ENCODE peak calls at places on chromosomes 7 and 10, in seven cellular contexts. C, V, H, N, S, Z and T are unnamed samples.

GRCh38 chr10:29512460-29512974 is 122.3 kb downstream of the SVIL start:
- DNase-seq in C (no peak), V (no peak), H (no peak), N (no peak), S (no peak), Z (no peak), T (no peak)

GRCh38 chr10:33291053-33291592 is 43.3 kb downstream of the NRP1 start:
- DNase-seq in C (no peak), V (peak), H (peak), N (no peak), S (no peak), Z (no peak), T (no peak)

GRCh38 chr10:122721111-122721510 is 21.5 kb upstream of the C10orf120 start:
- DNase-seq in C (no peak), V (no peak), H (no peak), N (no peak), S (no peak), Z (no peak), T (no peak)

GRCh38 chr7:138958026-138958956 is 22.9 kb downstream of the KIAA1549 start:
- DNase-seq in C (peak), V (peak), H (no peak), N (no peak), S (no peak), Z (no peak), T (no peak)

GRCh38 chr7:101015626-101016025 is 4.3 kb upstream of the MUC17 start:
- DNase-seq in C (no peak), V (no peak), H (no peak), N (no peak), S (no peak), Z (no peak), T (no peak)

GRCh38 chr10:44343836-44344235 is 41.1 kb downstream of the CXCL12 start:
- DNase-seq in C (no peak), V (no peak), H (no peak), N (no peak), S (no peak), Z (no peak), T (no peak)

GRCh38 chr7:78487464-78487863 is 688.9 kb downstream of the PHTF2 start:
- DNase-seq in C (no peak), V (no peak), H (no peak), N (no peak), S (no peak), Z (no peak), T (no peak)

GRCh38 chr10:127155221-127155620 is 41.2 kb downstream of the INSYN2A start:
- DNase-seq in C (no peak), V (peak), H (peak), N (no peak), S (no peak), Z (no peak), T (no peak)

GRCh38 chr7:28354601-28355062 is 57.7 kb upstream of the CREB5 start:
- DNase-seq in C (no peak), V (peak), H (peak), N (no peak), S (peak), Z (no peak), T (no peak)

GRCh38 chr7:137628211-137628610 is 218.6 kb downstream of the DGKI start:
- DNase-seq in C (no peak), V (no peak), H (no peak), N (no peak), S (no peak), Z (no peak), T (no peak)

GRCh38 chr10:37856881-37857286 is 526 bp downstream of the ZNF248 start:
- DNase-seq in C (peak), V (no peak), H (peak), N (peak), S (peak), Z (peak), T (no peak)

GRCh38 chr10:104332243-104333036 is 5.8 kb downstream of the ITPRIP start:
- DNase-seq in C (peak), V (peak), H (no peak), N (no peak), S (no peak), Z (no peak), T (no peak)

GRCh38 chr7:119594956-119595355 is 678.0 kb upstream of the KCND2 start:
- DNase-seq in C (no peak), V (no peak), H (no peak), N (no peak), S (no peak), Z (no peak), T (no peak)

GRCh38 chr7:2819161-2819953 is 24.8 kb downstream of the GNA12 start:
- DNase-seq in C (peak), V (no peak), H (no peak), N (no peak), S (no peak), Z (no peak), T (no peak)

GRCh38 chr10:36073796-36074345 is 431.8 kb upstream of the FZD8 start:
- DNase-seq in C (no peak), V (no peak), H (no peak), N (no peak), S (no peak), Z (no peak), T (no peak)

GRCh38 chr7:11252705-11253272 is 279.1 kb downstream of the PHF14 start:
- DNase-seq in C (no peak), V (no peak), H (no peak), N (no peak), S (no peak), Z (no peak), T (no peak)

GRCh38 chr7:26657139-26657753 is 207.1 kb downstream of the SKAP2 start:
- DNase-seq in C (no peak), V (no peak), H (no peak), N (no peak), S (no peak), Z (no peak), T (no peak)

GRCh38 chr10:14906765-14907164 is 28.1 kb downstream of the SUV39H2 start:
- DNase-seq in C (no peak), V (no peak), H (no peak), N (no peak), S (no peak), Z (no peak), T (no peak)

GRCh38 chr10:3955954-3956617 is 171.1 kb upstream of the KLF6 start:
- DNase-seq in C (no peak), V (no peak), H (no peak), N (no peak), S (no peak), Z (no peak), T (no peak)

GRCh38 chr7:1854521-1855395 is 184.7 kb downstream of the ELFN1 start:
- DNase-seq in C (no peak), V (no peak), H (no peak), N (no peak), S (no peak), Z (no peak), T (no peak)

GRCh38 chr7:21251166-21251806 is 176.6 kb upstream of the SP4 start:
- DNase-seq in C (no peak), V (no peak), H (no peak), N (no peak), S (peak), Z (no peak), T (no peak)

GRCh38 chr10:46251857-46252847 is 34.6 kb upstream of the ANTXRL start:
- DNase-seq in C (peak), V (no peak), H (no peak), N (no peak), S (no peak), Z (no peak), T (no peak)

GRCh38 chr10:132899054-132899750 is 43.2 kb downstream of the CFAP46 start:
- DNase-seq in C (no peak), V (no peak), H (no peak), N (no peak), S (no peak), Z (no peak), T (no peak)

GRCh38 chr7:137801003-137801402 is 45.8 kb downstream of the DGKI start:
- DNase-seq in C (peak), V (no peak), H (peak), N (no peak), S (no peak), Z (no peak), T (no peak)

GRCh38 chr7:44175730-44176129 is 13.5 kb downstream of the GCK start:
- DNase-seq in C (no peak), V (no peak), H (no peak), N (no peak), S (no peak), Z (no peak), T (no peak)

GRCh38 chr10:12332572-12333381 is 16.6 kb upstream of the CAMK1D start:
- DNase-seq in C (no peak), V (peak), H (peak), N (no peak), S (no peak), Z (no peak), T (no peak)